ENCODE peak calls at places on chromosome 22, in six cellular contexts. One of them, this sample, is unnamed.

GRCh38 chr22:36287881-36288515 is 35.1 kb downstream of the APOL1 start:
- DNase-seq in stomach: no peak
- DNase-seq in HCT116: no peak
- DNase-seq in spleen: peak
- DNase-seq in transverse colon: no peak
- DNase-seq in HepG2: no peak
- DNase-seq in this sample: no peak

GRCh38 chr22:50710886-50711285 is 27.1 kb upstream of the ACR start:
- DNase-seq in HCT116: no peak
- DNase-seq in transverse colon: no peak
- DNase-seq in stomach: no peak
- DNase-seq in spleen: peak
- DNase-seq in HepG2: no peak
- DNase-seq in this sample: no peak

GRCh38 chr22:27378994-27379393 is 422.6 kb downstream of the MN1 start:
- DNase-seq in HCT116: no peak
- DNase-seq in HepG2: no peak
- DNase-seq in spleen: no peak
- DNase-seq in transverse colon: no peak
- DNase-seq in stomach: no peak
- DNase-seq in this sample: no peak

GRCh38 chr22:27045103-27045940 is 387.9 kb downstream of the MIAT start:
- DNase-seq in HCT116: no peak
- DNase-seq in HepG2: no peak
- DNase-seq in stomach: no peak
- DNase-seq in transverse colon: no peak
- DNase-seq in spleen: no peak
- DNase-seq in this sample: no peak

GRCh38 chr22:43411040-43411919 is 534 bp upstream of the MPPED1 start:
- DNase-seq in HCT116: no peak
- DNase-seq in spleen: no peak
- DNase-seq in HepG2: no peak
- DNase-seq in stomach: no peak
- DNase-seq in transverse colon: no peak
- DNase-seq in this sample: no peak

GRCh38 chr22:48554893-48555552 is 1272.7 kb downstream of the BRD1 start:
- DNase-seq in HepG2: no peak
- DNase-seq in stomach: no peak
- DNase-seq in transverse colon: no peak
- DNase-seq in HCT116: no peak
- DNase-seq in spleen: no peak
- DNase-seq in this sample: no peak

GRCh38 chr22:35425546-35425945 is 25.6 kb downstream of the MCM5 start:
- DNase-seq in spleen: no peak
- DNase-seq in HepG2: no peak
- DNase-seq in stomach: no peak
- DNase-seq in transverse colon: no peak
- DNase-seq in HCT116: no peak
- DNase-seq in this sample: no peak

GRCh38 chr22:29105468-29105867 is 32.6 kb downstream of the KREMEN1 start:
- DNase-seq in HCT116: no peak
- DNase-seq in spleen: no peak
- DNase-seq in HepG2: no peak
- DNase-seq in transverse colon: no peak
- DNase-seq in stomach: no peak
- DNase-seq in this sample: no peak

GRCh38 chr22:40856513-40857308 is at the start of the genes ST13 and XPNPEP3:
- DNase-seq in stomach: peak
- DNase-seq in HepG2: peak
- DNase-seq in spleen: peak
- DNase-seq in HCT116: peak
- DNase-seq in transverse colon: peak
- DNase-seq in this sample: peak
- TF ChIP-seq POLR2A in stomach: peak
- TF ChIP-seq POLR2A in HepG2: peak
- TF ChIP-seq POLR2A in spleen: no peak
- TF ChIP-seq POLR2A in HCT116: peak
- TF ChIP-seq POLR2A in transverse colon: peak
- TF ChIP-seq POLR2A in this sample: no peak

GRCh38 chr22:44530569-44530968 is 32.5 kb upstream of the RTL6 start:
- DNase-seq in HCT116: no peak
- DNase-seq in stomach: no peak
- DNase-seq in HepG2: no peak
- DNase-seq in transverse colon: no peak
- DNase-seq in spleen: no peak
- DNase-seq in this sample: no peak

GRCh38 chr22:44534335-44534734 is 36.3 kb upstream of the RTL6 start:
- DNase-seq in transverse colon: no peak
- DNase-seq in HCT116: no peak
- DNase-seq in spleen: no peak
- DNase-seq in stomach: no peak
- DNase-seq in HepG2: no peak
- DNase-seq in this sample: no peak

GRCh38 chr22:44530106-44530505 is 32.1 kb upstream of the RTL6 start:
- DNase-seq in HepG2: no peak
- DNase-seq in stomach: no peak
- DNase-seq in HCT116: no peak
- DNase-seq in transverse colon: no peak
- DNase-seq in spleen: no peak
- DNase-seq in this sample: no peak

GRCh38 chr22:44532466-44533025 is 34.5 kb upstream of the RTL6 start:
- DNase-seq in transverse colon: no peak
- DNase-seq in spleen: no peak
- DNase-seq in HCT116: no peak
- DNase-seq in HepG2: no peak
- DNase-seq in stomach: no peak
- DNase-seq in this sample: no peak

DNA sequence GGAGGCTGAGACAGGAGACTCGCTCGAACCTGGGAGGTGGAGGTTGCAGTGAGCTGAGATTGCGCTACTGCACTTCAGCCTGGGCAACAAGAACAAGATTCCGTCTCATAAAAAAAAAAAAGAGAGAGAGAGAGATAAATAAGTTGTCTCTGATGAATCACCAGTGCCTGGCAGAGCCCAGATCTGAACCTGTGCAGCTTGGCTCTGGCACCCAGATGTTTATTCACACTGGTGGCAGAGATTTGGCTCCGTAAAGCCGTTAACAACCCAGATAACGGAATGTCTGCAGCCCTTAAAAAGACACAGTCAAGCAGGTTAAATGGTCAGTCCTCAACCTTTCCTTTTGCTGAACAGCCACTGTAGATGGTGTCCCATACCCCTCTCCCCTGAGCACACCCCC is 33.5 kb upstream of the RTL6 start:
- DNase-seq in HCT116: no peak
- DNase-seq in transverse colon: no peak
- DNase-seq in HepG2: no peak
- DNase-seq in stomach: no peak
- DNase-seq in spleen: no peak
- DNase-seq in this sample: peak
- TF ChIP-seq POLR2AphosphoS5 in HCT116: no peak
- TF ChIP-seq POLR2AphosphoS5 in transverse colon: no peak
- TF ChIP-seq POLR2AphosphoS5 in HepG2: no peak
- TF ChIP-seq POLR2AphosphoS5 in stomach: no peak
- TF ChIP-seq POLR2AphosphoS5 in spleen: no peak
- TF ChIP-seq POLR2AphosphoS5 in this sample: no peak

GRCh38 chr22:39215070-39215396 is 29.7 kb downstream of the PDGFB start:
- DNase-seq in HCT116: no peak
- DNase-seq in transverse colon: no peak
- DNase-seq in spleen: peak
- DNase-seq in HepG2: no peak
- DNase-seq in stomach: no peak
- DNase-seq in this sample: no peak

GRCh38 chr22:39214006-39214382 is 30.8 kb downstream of the PDGFB start:
- DNase-seq in spleen: peak
- DNase-seq in HCT116: no peak
- DNase-seq in HepG2: no peak
- DNase-seq in stomach: no peak
- DNase-seq in transverse colon: no peak
- DNase-seq in this sample: no peak

GRCh38 chr22:39214383-39215069 is 30.3 kb downstream of the PDGFB start:
- DNase-seq in HepG2: peak
- DNase-seq in transverse colon: no peak
- DNase-seq in stomach: no peak
- DNase-seq in HCT116: peak
- DNase-seq in spleen: peak
- DNase-seq in this sample: no peak

GRCh38 chr22:39215430-39216142 is 29.2 kb downstream of the PDGFB start:
- DNase-seq in transverse colon: no peak
- DNase-seq in HepG2: no peak
- DNase-seq in spleen: peak
- DNase-seq in HCT116: peak
- DNase-seq in stomach: no peak
- DNase-seq in this sample: no peak

GRCh38 chr22:39216143-39216490 is 28.7 kb downstream of the PDGFB start:
- DNase-seq in spleen: peak
- DNase-seq in HepG2: no peak
- DNase-seq in stomach: no peak
- DNase-seq in transverse colon: no peak
- DNase-seq in HCT116: no peak
- DNase-seq in this sample: no peak
- TF ChIP-seq CTCF in spleen: no peak
- TF ChIP-seq CTCF in HepG2: no peak
- TF ChIP-seq CTCF in stomach: no peak
- TF ChIP-seq CTCF in transverse colon: no peak
- TF ChIP-seq CTCF in HCT116: no peak
- TF ChIP-seq CTCF in this sample: no peak

DNA sequence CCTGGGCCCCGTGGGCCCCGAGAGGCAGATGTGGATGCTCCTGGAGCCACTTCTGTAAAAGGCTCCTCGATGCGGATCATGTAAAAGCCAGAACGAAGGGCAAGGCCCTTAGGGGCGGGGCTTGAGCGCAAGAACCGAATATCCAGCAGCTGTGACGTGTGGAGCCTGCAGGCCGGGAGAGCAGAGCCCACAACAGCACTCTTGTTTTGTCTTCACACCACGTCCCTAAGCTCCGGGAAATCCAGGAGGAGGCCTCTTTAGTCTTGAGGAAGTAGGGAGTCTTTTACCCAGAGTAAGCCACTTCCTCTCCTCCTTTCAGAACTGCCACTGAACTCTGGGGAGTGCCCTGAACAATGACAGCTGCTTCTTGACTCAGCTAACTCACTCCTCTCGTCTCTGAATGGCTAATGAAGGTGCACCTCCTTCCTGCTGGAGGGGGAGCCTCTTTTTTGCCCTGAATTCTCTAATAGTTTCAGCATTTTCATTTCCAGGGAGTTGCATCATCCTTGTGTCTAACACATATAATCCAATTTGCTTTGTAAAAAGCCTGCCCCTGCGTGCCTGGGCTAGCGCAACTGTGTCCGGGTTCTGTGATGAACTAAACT is 12.5 kb downstream of the L3MBTL2 start:
- DNase-seq in spleen: no peak
- DNase-seq in stomach: peak
- DNase-seq in HepG2: no peak
- DNase-seq in HCT116: no peak
- DNase-seq in transverse colon: peak
- DNase-seq in this sample: no peak
- TF ChIP-seq POLR2A in spleen: no peak
- TF ChIP-seq POLR2A in stomach: no peak
- TF ChIP-seq POLR2A in HepG2: no peak
- TF ChIP-seq POLR2A in HCT116: no peak
- TF ChIP-seq POLR2A in transverse colon: peak
- TF ChIP-seq POLR2A in this sample: no peak

GRCh38 chr22:39528681-39529486 is 3.7 kb downstream of the RPS19BP1 start:
- DNase-seq in HepG2: peak
- DNase-seq in HCT116: peak
- DNase-seq in spleen: peak
- DNase-seq in transverse colon: peak
- DNase-seq in stomach: peak
- DNase-seq in this sample: no peak
- TF ChIP-seq POLR2AphosphoS5 in HepG2: no peak
- TF ChIP-seq POLR2AphosphoS5 in HCT116: peak
- TF ChIP-seq POLR2AphosphoS5 in spleen: peak
- TF ChIP-seq POLR2AphosphoS5 in transverse colon: no peak
- TF ChIP-seq POLR2AphosphoS5 in stomach: peak
- TF ChIP-seq POLR2AphosphoS5 in this sample: peak

GRCh38 chr22:24093855-24094254 is 82.8 kb downstream of the CABIN1 start:
- DNase-seq in stomach: no peak
- DNase-seq in HepG2: no peak
- DNase-seq in HCT116: no peak
- DNase-seq in spleen: peak
- DNase-seq in transverse colon: no peak
- DNase-seq in this sample: no peak
- TF ChIP-seq CTCF in stomach: no peak
- TF ChIP-seq CTCF in HepG2: no peak
- TF ChIP-seq CTCF in HCT116: peak
- TF ChIP-seq CTCF in spleen: no peak
- TF ChIP-seq CTCF in transverse colon: no peak
- TF ChIP-seq CTCF in this sample: no peak

GRCh38 chr22:31084811-31085492 is 3.8 kb downstream of the SMTN start:
- DNase-seq in stomach: peak
- DNase-seq in transverse colon: peak
- DNase-seq in HCT116: no peak
- DNase-seq in HepG2: no peak
- DNase-seq in spleen: peak
- DNase-seq in this sample: no peak
- TF ChIP-seq POLR2A in stomach: no peak
- TF ChIP-seq POLR2A in transverse colon: peak
- TF ChIP-seq POLR2A in HCT116: peak
- TF ChIP-seq POLR2A in HepG2: no peak
- TF ChIP-seq POLR2A in spleen: no peak
- TF ChIP-seq POLR2A in this sample: no peak

DNA sequence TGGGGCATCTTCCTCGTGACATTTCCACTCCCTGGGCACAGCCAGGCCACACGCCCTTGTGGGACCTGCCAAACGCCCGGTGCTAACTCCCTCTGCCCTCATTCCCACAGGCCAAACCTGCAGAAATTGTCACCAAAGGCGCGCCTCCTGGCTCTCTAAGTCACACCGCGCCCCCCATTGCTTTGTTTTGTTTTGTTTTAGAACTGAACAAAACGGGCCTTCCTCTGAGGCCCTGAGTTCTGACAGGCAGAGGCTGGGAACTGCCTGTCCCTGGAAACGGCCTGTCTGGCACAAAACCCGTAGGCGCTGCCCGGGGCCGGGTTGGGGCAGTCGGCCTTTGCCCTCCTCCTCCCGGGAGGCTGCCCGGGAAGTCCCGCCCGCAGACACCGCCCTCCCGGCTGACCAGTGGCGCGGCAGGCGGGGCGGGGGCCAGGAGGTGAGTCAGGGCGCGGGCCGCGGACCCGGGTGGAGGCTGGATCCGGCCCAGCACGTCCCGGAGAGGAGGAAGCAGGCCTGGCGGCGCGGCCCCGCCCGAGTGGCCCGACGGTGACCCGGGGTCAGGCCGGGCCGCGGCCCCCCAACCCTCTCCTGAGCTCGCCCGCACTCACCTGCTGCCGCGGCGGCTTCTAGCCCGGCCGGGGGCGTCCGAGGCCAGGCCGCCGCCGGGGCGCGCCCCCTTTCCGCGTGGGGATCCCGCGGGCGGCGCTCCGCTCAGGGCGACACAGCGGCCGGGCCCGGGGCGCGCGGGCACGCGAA is 465 bp downstream of the SUN2 start:
- DNase-seq in HepG2: peak
- DNase-seq in HCT116: no peak
- DNase-seq in spleen: peak
- DNase-seq in transverse colon: peak
- DNase-seq in stomach: peak
- DNase-seq in this sample: no peak
- TF ChIP-seq POLR2AphosphoS5 in HepG2: peak
- TF ChIP-seq POLR2AphosphoS5 in HCT116: peak
- TF ChIP-seq POLR2AphosphoS5 in spleen: peak
- TF ChIP-seq POLR2AphosphoS5 in transverse colon: peak
- TF ChIP-seq POLR2AphosphoS5 in stomach: peak
- TF ChIP-seq POLR2AphosphoS5 in this sample: peak

GRCh38 chr22:44828193-44828592 is 75.8 kb downstream of the ARHGAP8 start:
- DNase-seq in HepG2: no peak
- DNase-seq in HCT116: no peak
- DNase-seq in stomach: no peak
- DNase-seq in spleen: no peak
- DNase-seq in transverse colon: no peak
- DNase-seq in this sample: no peak
- TF ChIP-seq CTCF in HepG2: peak
- TF ChIP-seq CTCF in HCT116: peak
- TF ChIP-seq CTCF in stomach: no peak
- TF ChIP-seq CTCF in spleen: no peak
- TF ChIP-seq CTCF in transverse colon: no peak
- TF ChIP-seq CTCF in this sample: no peak

This sample was measured in vagina.